ENCODE peak calls at places on chromosomes 1 and 21, in eight cellular contexts. O, T, J, Q, L, K, Z and U are unnamed samples.

GRCh38 chr1:169309178-169310166 is 58.1 kb downstream of the NME7 start:
- DNase-seq in O (no peak), T (no peak), J (peak), Q (no peak), L (no peak), K (no peak), Z (no peak), U (no peak)

GRCh38 chr1:89954401-89954800 is 40.5 kb upstream of the ZNF326 start:
- DNase-seq in O (no peak), T (no peak), J (no peak), Q (no peak), L (no peak), K (no peak), Z (no peak), U (no peak)

GRCh38 chr1:14946567-14947285 is 206.8 kb upstream of the TMEM51 start:
- DNase-seq in O (no peak), T (peak), J (no peak), Q (peak), L (no peak), K (no peak), Z (no peak), U (no peak)

GRCh38 chr1:36040238-36040637 is 43.7 kb upstream of the TEKT2 start:
- DNase-seq in O (no peak), T (no peak), J (no peak), Q (no peak), L (no peak), K (no peak), Z (no peak), U (no peak)

GRCh38 chr1:160062134-160062533 is 7.8 kb downstream of the KCNJ10 start:
- DNase-seq in O (no peak), T (no peak), J (no peak), Q (no peak), L (no peak), K (peak), Z (peak), U (peak)

GRCh38 chr1:214700381-214700780 is 97.4 kb downstream of the CENPF start:
- DNase-seq in O (no peak), T (no peak), J (no peak), Q (no peak), L (no peak), K (no peak), Z (peak), U (no peak)

GRCh38 chr21:38899277-38899947 is 93.7 kb downstream of the ETS2 start:
- DNase-seq in O (no peak), T (no peak), J (no peak), Q (no peak), L (no peak), K (no peak), Z (no peak), U (no peak)

GRCh38 chr1:246270236-246270635 is 236.8 kb downstream of the SMYD3 start:
- DNase-seq in O (no peak), T (no peak), J (no peak), Q (no peak), L (no peak), K (no peak), Z (no peak), U (no peak)

GRCh38 chr1:155117610-155118009 is 10.1 kb upstream of the EFNA1 start:
- DNase-seq in O (no peak), T (no peak), J (no peak), Q (no peak), L (no peak), K (no peak), Z (no peak), U (no peak)

GRCh38 chr1:205065666-205066065 is 18.6 kb downstream of the TMEM81 start:
- DNase-seq in O (no peak), T (no peak), J (no peak), Q (no peak), L (no peak), K (no peak), Z (no peak), U (no peak)

GRCh38 chr1:111992396-111992985 is 3.0 kb upstream of the KCND3 start:
- DNase-seq in O (no peak), T (no peak), J (no peak), Q (no peak), L (no peak), K (peak), Z (no peak), U (no peak)

GRCh38 chr21:29145354-29145782 is 14.9 kb downstream of the MAP3K7CL start:
- DNase-seq in O (no peak), T (peak), J (no peak), Q (peak), L (no peak), K (no peak), Z (peak), U (no peak)

GRCh38 chr1:233410906-233411305 is 83.4 kb downstream of the MAP3K21 start:
- DNase-seq in O (no peak), T (no peak), J (no peak), Q (no peak), L (no peak), K (no peak), Z (no peak), U (no peak)

GRCh38 chr1:2982615-2983318 is 38.5 kb upstream of the ACTRT2 start:
- DNase-seq in O (no peak), T (no peak), J (no peak), Q (peak), L (peak), K (peak), Z (no peak), U (peak)

GRCh38 chr21:34743831-34744230 is 75.0 kb downstream of the CLIC6 start:
- DNase-seq in O (no peak), T (peak), J (no peak), Q (peak), L (no peak), K (no peak), Z (no peak), U (no peak)

GRCh38 chr1:228339766-228340685 is 66.6 kb downstream of the TRIM11 start:
- DNase-seq in O (no peak), T (no peak), J (no peak), Q (peak), L (no peak), K (peak), Z (no peak), U (no peak)

GRCh38 chr1:3243304-3243703 is 174.3 kb downstream of the PRDM16 start:
- DNase-seq in O (no peak), T (no peak), J (no peak), Q (no peak), L (no peak), K (no peak), Z (no peak), U (no peak)

GRCh38 chr1:178536844-178537371 is 24.0 kb downstream of the TEX35 start:
- DNase-seq in O (no peak), T (peak), J (no peak), Q (peak), L (no peak), K (no peak), Z (no peak), U (peak)

GRCh38 chr1:162904579-162904978 is 43.6 kb upstream of the CCDC190 start:
- DNase-seq in O (no peak), T (no peak), J (no peak), Q (no peak), L (no peak), K (no peak), Z (no peak), U (no peak)

GRCh38 chr1:209988706-209989105 is 50.7 kb downstream of the SYT14 start:
- DNase-seq in O (no peak), T (no peak), J (no peak), Q (no peak), L (no peak), K (no peak), Z (no peak), U (no peak)

GRCh38 chr21:37594472-37594951 is 227.9 kb downstream of the DYRK1A start:
- DNase-seq in O (no peak), T (no peak), J (no peak), Q (no peak), L (no peak), K (no peak), Z (no peak), U (no peak)

GRCh38 chr21:33300701-33301631 is 23.8 kb upstream of the IFNAR1 start:
- DNase-seq in O (no peak), T (no peak), J (peak), Q (no peak), L (no peak), K (no peak), Z (peak), U (no peak)

GRCh38 chr1:13828454-13829151 is 128.6 kb downstream of the PRDM2 start:
- DNase-seq in O (no peak), T (no peak), J (no peak), Q (no peak), L (no peak), K (no peak), Z (no peak), U (no peak)